ENCODE peak calls at places on chromosomes 5 and 9, in nine cellular contexts. L is LHCN-M2; O is hippocampal formation; Y is T-helper 9 cell; V is AG08395; D is iPS-NIHi11; G is NCI-H2029; M is OCI-LY7; R is central memory CD4-positive, alpha-beta T cell. P is an unnamed sample.

GRCh38 chr9:121498487-121499176 is 1.0 kb downstream of the GGTA1 start:
- DNase-seq in L (peak; percentile 22), O (no peak), Y (no peak), V (peak; percentile 41), D (peak; percentile 69), G (no peak), M (peak; percentile 13), R (no peak), P (no peak)

GRCh38 chr5:67405755-67406154 is 209.2 kb upstream of the CD180 start:
- DNase-seq in L (no peak), O (no peak), Y (no peak), V (no peak), D (no peak), G (no peak), M (no peak), R (no peak), P (no peak)

GRCh38 chr5:62596096-62596495 is 17.5 kb downstream of the LRRC70 start:
- DNase-seq in L (peak; percentile 32), O (no peak), Y (no peak), V (peak; percentile 6), D (no peak), G (no peak), M (no peak), R (no peak), P (no peak)

GRCh38 chr9:20621553-20622329 is 558 bp downstream of the MLLT3 start:
- DNase-seq in L (peak; percentile 74), O (peak; percentile 59), Y (peak; percentile 68), V (peak; percentile 51), D (peak; percentile 60), G (no peak), M (peak; percentile 57), R (peak; percentile 75), P (no peak)

GRCh38 chr9:35518212-35518917 is 28.5 kb downstream of the RUSC2 start:
- DNase-seq in L (peak; percentile 91), O (no peak), Y (no peak), V (peak; percentile 87), D (peak; percentile 78), G (no peak), M (no peak), R (no peak), P (peak; percentile 75)

GRCh38 chr5:1041225-1042186 is 32.9 kb downstream of the NKD2 start:
- DNase-seq in L (no peak), O (peak; percentile 3), Y (no peak), V (no peak), D (no peak), G (no peak), M (no peak), R (no peak), P (no peak)

GRCh38 chr9:463455-464125 is 248.9 kb downstream of the DOCK8 start:
- DNase-seq in L (no peak), O (no peak), Y (no peak), V (no peak), D (no peak), G (no peak), M (no peak), R (no peak), P (no peak)

GRCh38 chr9:19154135-19154612 is 26.9 kb upstream of the PLIN2 start:
- DNase-seq in L (peak; percentile 67), O (no peak), Y (no peak), V (peak; percentile 47), D (no peak), G (no peak), M (no peak), R (no peak), P (no peak)

GRCh38 chr5:108629779-108630178 is 117.9 kb upstream of the FER start:
- DNase-seq in L (no peak), O (no peak), Y (no peak), V (no peak), D (peak; percentile 25), G (no peak), M (no peak), R (no peak), P (no peak)

GRCh38 chr5:147921134-147921533 is 14.8 kb upstream of the C5orf46 start:
- DNase-seq in L (no peak), O (no peak), Y (no peak), V (no peak), D (no peak), G (no peak), M (no peak), R (no peak), P (no peak)

GRCh38 chr5:102561894-102562760 is 63.3 kb upstream of the SLCO6A1 start:
- DNase-seq in L (peak; percentile 29), O (no peak), Y (no peak), V (no peak), D (peak; percentile 56), G (peak; percentile 42), M (peak; percentile 16), R (no peak), P (no peak)

GRCh38 chr5:167944121-167944858 is 347.2 kb upstream of the WWC1 start:
- DNase-seq in L (no peak), O (no peak), Y (no peak), V (no peak), D (no peak), G (no peak), M (no peak), R (no peak), P (no peak)

GRCh38 chr9:76459691-76460635 is 981 bp downstream of the GCNT1 start:
- DNase-seq in L (peak; percentile 53), O (no peak), Y (no peak), V (peak; percentile 48), D (peak; percentile 40), G (peak; percentile 45), M (peak; percentile 71), R (no peak), P (no peak)

GRCh38 chr5:66151030-66151429 is 6.9 kb downstream of the SREK1 start:
- DNase-seq in L (peak; percentile 5), O (no peak), Y (no peak), V (no peak), D (no peak), G (no peak), M (no peak), R (no peak), P (no peak)

GRCh38 chr9:114348906-114349482 is 19.3 kb downstream of the ORM2 start:
- DNase-seq in L (peak; percentile 95), O (no peak), Y (peak; percentile 34), V (peak; percentile 94), D (peak; percentile 86), G (no peak), M (peak; percentile 83), R (peak; percentile 43), P (peak; percentile 74)

GRCh38 chr5:172107606-172108005 is 80.4 kb downstream of the STK10 start:
- DNase-seq in L (peak; percentile 79), O (no peak), Y (no peak), V (peak; percentile 76), D (no peak), G (no peak), M (no peak), R (no peak), P (peak; percentile 78)

GRCh38 chr5:57825026-57825683 is 342.5 kb upstream of the ACTBL2 start:
- DNase-seq in L (peak; percentile 94), O (no peak), Y (no peak), V (peak; percentile 70), D (no peak), G (no peak), M (no peak), R (no peak), P (peak; percentile 93)

GRCh38 chr9:34334337-34334824 is 5.0 kb downstream of the NUDT2 start:
- DNase-seq in L (no peak), O (peak; percentile 98), Y (no peak), V (no peak), D (no peak), G (no peak), M (no peak), R (no peak), P (no peak)

GRCh38 chr5:5318426-5319205 is 103.9 kb upstream of the ICE1 start:
- DNase-seq in L (no peak), O (no peak), Y (no peak), V (no peak), D (no peak), G (no peak), M (no peak), R (no peak), P (peak; percentile 43)

P was measured in astrocyte of the cerebellum.